ENCODE peak calls at places on chromosomes 5 and 9, in six cellular contexts. X, P, K, N, S and L are unnamed samples.
A peak's percentile ranks its signal among the peaks of the same experiment; 100 is the strongest.

GRCh38 chr5:55600536-55601208 is 65.9 kb upstream of the PLPP1 start:
- DNase-seq in X (no peak), P (peak; percentile 28), K (no peak), N (no peak), S (peak; percentile 41), L (no peak)

GRCh38 chr5:38847549-38848341 is 1.9 kb downstream of the OSMR start:
- DNase-seq in X (no peak), P (no peak), K (no peak), N (no peak), S (no peak), L (no peak)

GRCh38 chr5:142175461-142176142 is 67.0 kb downstream of the NDFIP1 start:
- DNase-seq in X (no peak), P (no peak), K (no peak), N (no peak), S (no peak), L (no peak)

GRCh38 chr9:5481744-5482027 is 28.6 kb upstream of the PDCD1LG2 start:
- DNase-seq in X (no peak), P (no peak), K (no peak), N (no peak), S (no peak), L (no peak)

GRCh38 chr5:36346891-36347290 is 45.2 kb upstream of the RANBP3L start:
- DNase-seq in X (no peak), P (no peak), K (no peak), N (no peak), S (no peak), L (no peak)

GRCh38 chr5:58804331-58804730 is 221.5 kb downstream of the RAB3C start:
- DNase-seq in X (no peak), P (no peak), K (no peak), N (no peak), S (no peak), L (no peak)

GRCh38 chr5:161966544-161966943 is 101.0 kb upstream of the GABRG2 start:
- DNase-seq in X (no peak), P (no peak), K (no peak), N (peak; percentile 3), S (no peak), L (no peak)

GRCh38 chr9:36400332-36401178 is 486 bp upstream of the RNF38 start:
- DNase-seq in X (peak; percentile 94), P (peak; percentile 86), K (peak; percentile 42), N (peak; percentile 77), S (peak; percentile 89), L (peak; percentile 83)

GRCh38 chr5:168552146-168552545 is 23.0 kb downstream of the FBLL1 start:
- DNase-seq in X (no peak), P (no peak), K (no peak), N (no peak), S (no peak), L (no peak)

GRCh38 chr9:21491742-21492141 is 9.6 kb upstream of the IFNE start:
- DNase-seq in X (no peak), P (no peak), K (no peak), N (no peak), S (no peak), L (no peak)

GRCh38 chr9:27503623-27504022 is 20.5 kb upstream of the IFNK start:
- DNase-seq in X (no peak), P (no peak), K (no peak), N (no peak), S (no peak), L (no peak)

GRCh38 chr5:18507114-18507513 is 872.9 kb downstream of the TAF11L14 start:
- DNase-seq in X (no peak), P (no peak), K (no peak), N (no peak), S (no peak), L (no peak)

GRCh38 chr5:142323480-142324376 is 1.1 kb downstream of the SPRY4 start:
- DNase-seq in X (peak; percentile 46), P (no peak), K (no peak), N (no peak), S (no peak), L (no peak)

GRCh38 chr9:104864675-104865104 is 63.3 kb downstream of the ABCA1 start:
- DNase-seq in X (no peak), P (no peak), K (no peak), N (no peak), S (no peak), L (no peak)

GRCh38 chr9:73183917-73184861 is 32.5 kb downstream of the ANXA1 start:
- DNase-seq in X (peak; percentile 11), P (no peak), K (no peak), N (peak; percentile 21), S (no peak), L (no peak)

GRCh38 chr9:17528859-17529258 is 50.0 kb upstream of the SH3GL2 start:
- DNase-seq in X (no peak), P (no peak), K (no peak), N (no peak), S (no peak), L (no peak)

GRCh38 chr5:139745800-139746690 is 49.6 kb upstream of the PSD2 start:
- DNase-seq in X (peak; percentile 94), P (no peak), K (no peak), N (peak; percentile 85), S (peak; percentile 89), L (no peak)

GRCh38 chr9:137973829-137974416 is 96.3 kb downstream of the CACNA1B start:
- DNase-seq in X (no peak), P (no peak), K (no peak), N (no peak), S (peak; percentile 29), L (no peak)

GRCh38 chr9:113628621-113629020 is 165.1 kb downstream of the RGS3 start:
- DNase-seq in X (no peak), P (no peak), K (no peak), N (no peak), S (no peak), L (no peak)

GRCh38 chr5:180315762-180316212 is 23.9 kb upstream of the MAPK9 start:
- DNase-seq in X (peak; percentile 68), P (peak; percentile 68), K (no peak), N (peak; percentile 38), S (peak; percentile 93), L (peak; percentile 61)

GRCh38 chr5:96528816-96529474 is 95.9 kb upstream of the PCSK1 start:
- DNase-seq in X (no peak), P (no peak), K (no peak), N (no peak), S (no peak), L (no peak)

GRCh38 chr5:108629779-108630178 is 117.9 kb upstream of the FER start:
- DNase-seq in X (no peak), P (no peak), K (no peak), N (no peak), S (no peak), L (no peak)

GRCh38 chr9:127176631-127177030 is 54.2 kb upstream of the ANGPTL2 start:
- DNase-seq in X (no peak), P (no peak), K (no peak), N (no peak), S (no peak), L (no peak)

GRCh38 chr5:98989723-98990122 is 60.9 kb upstream of the CHD1 start:
- DNase-seq in X (no peak), P (no peak), K (no peak), N (no peak), S (no peak), L (no peak)

GRCh38 chr5:54259090-54259489 is 51.3 kb downstream of the ARL15 start:
- DNase-seq in X (no peak), P (no peak), K (no peak), N (no peak), S (no peak), L (no peak)

GRCh38 chr5:5598547-5599113 is 176.2 kb downstream of the ICE1 start:
- DNase-seq in X (no peak), P (no peak), K (no peak), N (no peak), S (no peak), L (no peak)

GRCh38 chr9:120569556-120569955 is 10.4 kb downstream of the CDK5RAP2 start:
- DNase-seq in X (no peak), P (no peak), K (no peak), N (no peak), S (no peak), L (no peak)

GRCh38 chr9:120568816-120569215 is 11.2 kb downstream of the CDK5RAP2 start:
- DNase-seq in X (no peak), P (no peak), K (no peak), N (no peak), S (no peak), L (no peak)

GRCh38 chr9:120574473-120574872 is 5.5 kb downstream of the CDK5RAP2 start:
- DNase-seq in X (no peak), P (no peak), K (no peak), N (peak; percentile 54), S (no peak), L (no peak)

GRCh38 chr9:120570296-120570695 is 9.7 kb downstream of the CDK5RAP2 start:
- DNase-seq in X (no peak), P (no peak), K (no peak), N (no peak), S (no peak), L (no peak)

GRCh38 chr9:120571443-120572257 is 8.3 kb downstream of the CDK5RAP2 start:
- DNase-seq in X (no peak), P (no peak), K (no peak), N (peak; percentile 99), S (no peak), L (no peak)
- TF ChIP-seq POLR2AphosphoS5 in X (no peak), P (no peak), K (no peak), N (no peak), S (no peak), L (no peak)

DNA sequence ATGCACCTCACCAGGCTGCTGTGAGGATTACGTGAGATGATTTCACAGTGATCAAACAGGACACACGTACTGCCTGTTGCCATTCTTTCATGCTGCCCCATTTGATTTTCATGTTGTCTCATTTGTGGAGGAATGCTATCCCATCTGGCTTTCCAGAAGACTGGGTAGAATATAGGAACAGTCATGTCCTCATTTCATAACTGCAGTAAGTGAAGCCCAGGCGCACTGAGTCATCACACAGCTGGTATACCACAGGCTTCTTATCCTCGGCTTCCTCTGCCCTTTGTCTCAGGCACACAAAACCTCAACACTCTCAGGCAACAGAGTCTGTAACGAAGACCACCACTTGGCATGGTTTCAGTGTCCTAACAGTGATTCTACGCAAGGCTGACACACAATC is 62.3 kb downstream of the LHFPL2 start:
- DNase-seq in X (peak; percentile 19), P (no peak), K (no peak), N (no peak), S (no peak), L (no peak)
- TF ChIP-seq TAF1 in X (no peak), P (no peak), K (no peak), N (no peak), S (no peak), L (no peak)

GRCh38 chr9:86966852-86967511 is 19.7 kb upstream of the GAS1 start:
- DNase-seq in X (no peak), P (no peak), K (no peak), N (no peak), S (no peak), L (no peak)
- TF ChIP-seq POLR2A in X (no peak), P (no peak), K (no peak), N (no peak), S (no peak), L (no peak)

DNA sequence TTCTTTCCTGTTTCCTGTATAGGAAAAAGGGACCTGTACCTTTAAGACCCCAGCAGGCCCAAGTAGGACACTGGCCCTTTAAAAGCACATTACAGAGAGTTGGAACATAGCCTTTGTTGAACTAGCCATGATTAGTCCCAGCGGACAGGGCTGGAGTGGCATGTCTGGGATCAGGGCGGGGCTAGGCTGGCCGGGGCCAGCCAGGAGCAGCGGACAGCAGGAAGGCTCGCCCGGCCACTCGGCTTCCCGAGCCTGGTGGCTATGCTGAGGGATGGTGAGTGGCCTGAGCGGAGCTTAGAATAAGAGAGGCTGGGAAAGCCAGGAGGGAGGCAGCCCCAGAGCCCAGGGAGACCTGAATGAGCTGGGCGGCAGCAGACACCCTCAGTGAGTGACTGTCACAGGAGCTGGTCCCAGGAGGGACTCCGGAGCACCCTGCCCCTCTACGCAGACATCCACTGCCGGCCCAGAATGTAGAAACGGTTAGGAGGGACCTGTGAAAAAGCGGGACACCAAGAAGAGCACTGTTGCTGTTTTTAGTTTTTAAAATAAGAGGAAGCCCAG is 92.1 kb downstream of the DAB2IP start:
- DNase-seq in X (peak; percentile 26), P (no peak), K (no peak), N (peak; percentile 85), S (peak; percentile 69), L (no peak)
- TF ChIP-seq POLR2AphosphoS5 in X (no peak), P (no peak), K (no peak), N (no peak), S (no peak), L (no peak)